ENCODE peak calls at places on chromosomes 2 and 18, in six cellular contexts. One of them, this sample, is unnamed.

GRCh38 chr2:160940271-160940670 is 220.0 kb upstream of the TANK start:
- DNase-seq in heart left ventricle: no peak
- DNase-seq in A549: no peak
- DNase-seq in spleen: no peak
- DNase-seq in uterus: no peak
- DNase-seq in upper lobe of left lung: no peak
- DNase-seq in this sample: no peak

GRCh38 chr18:63368611-63369010 is 1.6 kb upstream of the KDSR start:
- DNase-seq in A549: no peak
- DNase-seq in heart left ventricle: no peak
- DNase-seq in upper lobe of left lung: no peak
- DNase-seq in spleen: no peak
- DNase-seq in uterus: no peak
- DNase-seq in this sample: no peak

GRCh38 chr2:165778653-165779451 is 15.2 kb downstream of the GALNT3 start:
- DNase-seq in A549: no peak
- DNase-seq in upper lobe of left lung: peak
- DNase-seq in heart left ventricle: no peak
- DNase-seq in uterus: no peak
- DNase-seq in spleen: no peak
- DNase-seq in this sample: no peak

GRCh38 chr2:144431384-144431783 is 88.5 kb downstream of the ZEB2 start:
- DNase-seq in heart left ventricle: no peak
- DNase-seq in A549: no peak
- DNase-seq in uterus: no peak
- DNase-seq in spleen: no peak
- DNase-seq in upper lobe of left lung: no peak
- DNase-seq in this sample: no peak

GRCh38 chr2:29562319-29562718 is 359.1 kb downstream of the ALK start:
- DNase-seq in upper lobe of left lung: no peak
- DNase-seq in A549: no peak
- DNase-seq in heart left ventricle: no peak
- DNase-seq in spleen: no peak
- DNase-seq in uterus: no peak
- DNase-seq in this sample: no peak

GRCh38 chr18:75211002-75211621 is 515 bp downstream of the TSHZ1 start:
- DNase-seq in heart left ventricle: no peak
- DNase-seq in upper lobe of left lung: peak
- DNase-seq in A549: no peak
- DNase-seq in uterus: no peak
- DNase-seq in spleen: peak
- DNase-seq in this sample: no peak

GRCh38 chr2:19878268-19879046 is 23.3 kb downstream of the TTC32 start:
- DNase-seq in heart left ventricle: no peak
- DNase-seq in uterus: no peak
- DNase-seq in upper lobe of left lung: peak
- DNase-seq in spleen: no peak
- DNase-seq in A549: no peak
- DNase-seq in this sample: no peak

GRCh38 chr2:144156736-144157645 is 362.9 kb downstream of the ZEB2 start:
- DNase-seq in A549: no peak
- DNase-seq in uterus: no peak
- DNase-seq in upper lobe of left lung: no peak
- DNase-seq in spleen: no peak
- DNase-seq in heart left ventricle: no peak
- DNase-seq in this sample: no peak

GRCh38 chr2:239791727-239792648 is 233.2 kb downstream of the NDUFA10 start:
- DNase-seq in upper lobe of left lung: peak
- DNase-seq in heart left ventricle: no peak
- DNase-seq in uterus: no peak
- DNase-seq in spleen: no peak
- DNase-seq in A549: no peak
- DNase-seq in this sample: no peak

GRCh38 chr18:63947051-63947790 is 1.9 kb upstream of the HMSD start:
- DNase-seq in A549: no peak
- DNase-seq in upper lobe of left lung: no peak
- DNase-seq in spleen: no peak
- DNase-seq in uterus: no peak
- DNase-seq in heart left ventricle: no peak
- DNase-seq in this sample: no peak

GRCh38 chr2:84874381-84875212 is 6.3 kb downstream of the TRABD2A start:
- DNase-seq in heart left ventricle: no peak
- DNase-seq in uterus: no peak
- DNase-seq in A549: no peak
- DNase-seq in spleen: no peak
- DNase-seq in upper lobe of left lung: no peak
- DNase-seq in this sample: no peak

GRCh38 chr2:192127434-192127833 is 67.3 kb downstream of the TMEFF2 start:
- DNase-seq in A549: no peak
- DNase-seq in uterus: no peak
- DNase-seq in heart left ventricle: no peak
- DNase-seq in upper lobe of left lung: no peak
- DNase-seq in spleen: no peak
- DNase-seq in this sample: no peak

GRCh38 chr18:55858661-55859111 is 270.7 kb upstream of the TCF4 start:
- DNase-seq in uterus: no peak
- DNase-seq in A549: no peak
- DNase-seq in heart left ventricle: no peak
- DNase-seq in upper lobe of left lung: no peak
- DNase-seq in spleen: no peak
- DNase-seq in this sample: no peak

GRCh38 chr2:194096402-194096801 is 1560.6 kb upstream of the SLC39A10 start:
- DNase-seq in upper lobe of left lung: no peak
- DNase-seq in spleen: no peak
- DNase-seq in A549: no peak
- DNase-seq in heart left ventricle: no peak
- DNase-seq in uterus: no peak
- DNase-seq in this sample: no peak

GRCh38 chr2:73156539-73157124 is 43.9 kb upstream of the RAB11FIP5 start:
- DNase-seq in A549: peak
- DNase-seq in uterus: peak
- DNase-seq in upper lobe of left lung: peak
- DNase-seq in spleen: no peak
- DNase-seq in heart left ventricle: peak
- DNase-seq in this sample: peak

GRCh38 chr18:79677840-79678239 is 1.8 kb upstream of the CTDP1 start:
- DNase-seq in heart left ventricle: no peak
- DNase-seq in upper lobe of left lung: no peak
- DNase-seq in uterus: no peak
- DNase-seq in spleen: peak
- DNase-seq in A549: no peak
- DNase-seq in this sample: no peak

GRCh38 chr2:169118060-169118459 is 48.7 kb downstream of the DHRS9 start:
- DNase-seq in heart left ventricle: peak
- DNase-seq in A549: no peak
- DNase-seq in uterus: no peak
- DNase-seq in upper lobe of left lung: no peak
- DNase-seq in spleen: no peak
- DNase-seq in this sample: no peak

GRCh38 chr2:149645391-149645790 is 57.8 kb upstream of the MMADHC start:
- DNase-seq in A549: no peak
- DNase-seq in spleen: no peak
- DNase-seq in uterus: no peak
- DNase-seq in upper lobe of left lung: no peak
- DNase-seq in heart left ventricle: no peak
- DNase-seq in this sample: no peak

GRCh38 chr2:108908717-108909077 is 80.3 kb downstream of the EDAR start:
- DNase-seq in uterus: no peak
- DNase-seq in heart left ventricle: no peak
- DNase-seq in upper lobe of left lung: no peak
- DNase-seq in spleen: no peak
- DNase-seq in A549: no peak
- DNase-seq in this sample: no peak

GRCh38 chr2:10120938-10121574 is 1.5 kb upstream of the RRM2 start:
- DNase-seq in spleen: peak
- DNase-seq in heart left ventricle: no peak
- DNase-seq in upper lobe of left lung: no peak
- DNase-seq in A549: no peak
- DNase-seq in uterus: no peak
- DNase-seq in this sample: no peak

GRCh38 chr2:216555274-216555673 is 56.6 kb downstream of the RPL37A start:
- DNase-seq in uterus: no peak
- DNase-seq in heart left ventricle: peak
- DNase-seq in spleen: no peak
- DNase-seq in upper lobe of left lung: peak
- DNase-seq in A549: no peak
- DNase-seq in this sample: peak

GRCh38 chr2:118978064-118978463 is 36.1 kb downstream of the MARCO start:
- DNase-seq in spleen: no peak
- DNase-seq in heart left ventricle: no peak
- DNase-seq in upper lobe of left lung: no peak
- DNase-seq in uterus: no peak
- DNase-seq in A549: no peak
- DNase-seq in this sample: no peak

GRCh38 chr2:10317646-10318045 is 14.9 kb downstream of the HPCAL1 start:
- DNase-seq in uterus: no peak
- DNase-seq in spleen: peak
- DNase-seq in upper lobe of left lung: no peak
- DNase-seq in A549: no peak
- DNase-seq in heart left ventricle: no peak
- DNase-seq in this sample: no peak

GRCh38 chr18:26215247-26215970 is 10.8 kb upstream of the TAF4B start:
- DNase-seq in upper lobe of left lung: no peak
- DNase-seq in uterus: no peak
- DNase-seq in heart left ventricle: no peak
- DNase-seq in A549: no peak
- DNase-seq in spleen: no peak
- DNase-seq in this sample: no peak
- TF ChIP-seq POLR2A in upper lobe of left lung: no peak
- TF ChIP-seq POLR2A in uterus: no peak
- TF ChIP-seq POLR2A in heart left ventricle: no peak
- TF ChIP-seq POLR2A in A549: no peak
- TF ChIP-seq POLR2A in spleen: no peak
- TF ChIP-seq POLR2A in this sample: no peak

GRCh38 chr2:11829947-11830707 is 83.7 kb downstream of the LPIN1 start:
- DNase-seq in heart left ventricle: peak
- DNase-seq in uterus: peak
- DNase-seq in upper lobe of left lung: peak
- DNase-seq in A549: peak
- DNase-seq in spleen: peak
- DNase-seq in this sample: peak
- H3K4me3 ChIP-seq in heart left ventricle: peak
- H3K4me3 ChIP-seq in uterus: peak
- H3K4me3 ChIP-seq in upper lobe of left lung: peak
- H3K4me3 ChIP-seq in A549: peak
- H3K4me3 ChIP-seq in spleen: peak
- H3K4me3 ChIP-seq in this sample: peak

GRCh38 chr2:134899204-134899603 is 19.4 kb upstream of the CCNT2 start:
- DNase-seq in uterus: no peak
- DNase-seq in heart left ventricle: no peak
- DNase-seq in spleen: no peak
- DNase-seq in upper lobe of left lung: no peak
- DNase-seq in A549: no peak
- DNase-seq in this sample: no peak

GRCh38 chr2:134900151-134900550 is 18.5 kb upstream of the CCNT2 start:
- DNase-seq in A549: no peak
- DNase-seq in spleen: no peak
- DNase-seq in heart left ventricle: no peak
- DNase-seq in uterus: no peak
- DNase-seq in upper lobe of left lung: no peak
- DNase-seq in this sample: no peak

GRCh38 chr2:134892282-134893054 is 26.2 kb upstream of the CCNT2 start:
- DNase-seq in uterus: no peak
- DNase-seq in spleen: no peak
- DNase-seq in upper lobe of left lung: no peak
- DNase-seq in heart left ventricle: no peak
- DNase-seq in A549: no peak
- DNase-seq in this sample: no peak

GRCh38 chr2:134897932-134898331 is 20.7 kb upstream of the CCNT2 start:
- DNase-seq in uterus: no peak
- DNase-seq in heart left ventricle: no peak
- DNase-seq in spleen: no peak
- DNase-seq in A549: no peak
- DNase-seq in upper lobe of left lung: no peak
- DNase-seq in this sample: no peak
- TF ChIP-seq CTCF in uterus: peak
- TF ChIP-seq CTCF in heart left ventricle: peak
- TF ChIP-seq CTCF in spleen: no peak
- TF ChIP-seq CTCF in A549: peak
- TF ChIP-seq CTCF in upper lobe of left lung: no peak
- TF ChIP-seq CTCF in this sample: peak

GRCh38 chr2:233853883-233854240 is 473 bp downstream of the HJURP start:
- DNase-seq in A549: no peak
- DNase-seq in heart left ventricle: no peak
- DNase-seq in uterus: no peak
- DNase-seq in upper lobe of left lung: peak
- DNase-seq in spleen: no peak
- DNase-seq in this sample: no peak

GRCh38 chr2:233855345-233855744 is 1.0 kb upstream of the HJURP start:
- DNase-seq in upper lobe of left lung: no peak
- DNase-seq in spleen: no peak
- DNase-seq in uterus: no peak
- DNase-seq in heart left ventricle: no peak
- DNase-seq in A549: no peak
- DNase-seq in this sample: no peak

GRCh38 chr2:233853353-233853752 is 982 bp downstream of the HJURP start:
- DNase-seq in upper lobe of left lung: no peak
- DNase-seq in spleen: no peak
- DNase-seq in A549: no peak
- DNase-seq in heart left ventricle: no peak
- DNase-seq in uterus: no peak
- DNase-seq in this sample: no peak

GRCh38 chr2:233856184-233856583 is 1.8 kb upstream of the HJURP start:
- DNase-seq in uterus: no peak
- DNase-seq in upper lobe of left lung: no peak
- DNase-seq in heart left ventricle: no peak
- DNase-seq in A549: no peak
- DNase-seq in spleen: no peak
- DNase-seq in this sample: no peak

GRCh38 chr2:233854241-233854981 is at the start of gene HJURP:
- DNase-seq in upper lobe of left lung: peak
- DNase-seq in heart left ventricle: peak
- DNase-seq in spleen: peak
- DNase-seq in A549: peak
- DNase-seq in uterus: peak
- DNase-seq in this sample: peak
- TF ChIP-seq POLR2A in upper lobe of left lung: no peak
- TF ChIP-seq POLR2A in heart left ventricle: no peak
- TF ChIP-seq POLR2A in spleen: no peak
- TF ChIP-seq POLR2A in A549: peak
- TF ChIP-seq POLR2A in uterus: peak
- TF ChIP-seq POLR2A in this sample: peak

This sample was measured in gastrocnemius medialis.